ENCODE peak calls at places on chromosomes 3 and 15, in six cellular contexts. One of them, this sample, is unnamed.
A peak's percentile ranks its signal among the peaks of the same experiment; 100 is the strongest.

GRCh38 chr15:60255390-60255789 is 142.4 kb downstream of the ANXA2 start:
- DNase-seq in endothelial cell of umbilical vein: peak; percentile 52
- DNase-seq in OCI-LY7: no peak
- DNase-seq in A549: peak; percentile 67
- DNase-seq in mesenchymal stem cell: peak; percentile 1
- DNase-seq in HepG2: peak; percentile 68
- DNase-seq in this sample: peak; percentile 92

GRCh38 chr3:137642831-137643230 is 121.3 kb upstream of the SOX14 start:
- DNase-seq in mesenchymal stem cell: no peak
- DNase-seq in OCI-LY7: no peak
- DNase-seq in HepG2: no peak
- DNase-seq in endothelial cell of umbilical vein: no peak
- DNase-seq in A549: no peak
- DNase-seq in this sample: no peak

GRCh38 chr15:63198315-63198714 is 8.9 kb downstream of the RAB8B start:
- DNase-seq in HepG2: no peak
- DNase-seq in mesenchymal stem cell: peak; percentile 64
- DNase-seq in endothelial cell of umbilical vein: no peak
- DNase-seq in OCI-LY7: no peak
- DNase-seq in A549: no peak
- DNase-seq in this sample: no peak

GRCh38 chr15:37103475-37104071 is 3.2 kb upstream of the MEIS2 start:
- DNase-seq in A549: no peak
- DNase-seq in OCI-LY7: no peak
- DNase-seq in mesenchymal stem cell: peak; percentile 1
- DNase-seq in HepG2: no peak
- DNase-seq in endothelial cell of umbilical vein: no peak
- DNase-seq in this sample: no peak

GRCh38 chr15:44308415-44308814 is 19.9 kb downstream of the GOLM2 start:
- DNase-seq in mesenchymal stem cell: no peak
- DNase-seq in HepG2: no peak
- DNase-seq in A549: no peak
- DNase-seq in OCI-LY7: peak; percentile 60
- DNase-seq in endothelial cell of umbilical vein: no peak
- DNase-seq in this sample: no peak

GRCh38 chr3:139561959-139562676 is 22.6 kb upstream of the RBP1 start:
- DNase-seq in A549: peak; percentile 29
- DNase-seq in OCI-LY7: peak; percentile 21
- DNase-seq in endothelial cell of umbilical vein: peak; percentile 37
- DNase-seq in mesenchymal stem cell: peak; percentile 18
- DNase-seq in HepG2: peak; percentile 47
- DNase-seq in this sample: peak; percentile 45

GRCh38 chr3:12004741-12005513 is 739 bp downstream of the SYN2 start:
- DNase-seq in endothelial cell of umbilical vein: no peak
- DNase-seq in OCI-LY7: no peak
- DNase-seq in A549: no peak
- DNase-seq in HepG2: no peak
- DNase-seq in mesenchymal stem cell: no peak
- DNase-seq in this sample: no peak

GRCh38 chr3:40465111-40465407 is 7.9 kb downstream of the RPL14 start:
- DNase-seq in HepG2: no peak
- DNase-seq in A549: no peak
- DNase-seq in OCI-LY7: no peak
- DNase-seq in mesenchymal stem cell: no peak
- DNase-seq in endothelial cell of umbilical vein: no peak
- DNase-seq in this sample: no peak

GRCh38 chr15:63408514-63408913 is 26.9 kb upstream of the CA12 start:
- DNase-seq in mesenchymal stem cell: no peak
- DNase-seq in HepG2: no peak
- DNase-seq in OCI-LY7: no peak
- DNase-seq in A549: no peak
- DNase-seq in endothelial cell of umbilical vein: peak; percentile 65
- DNase-seq in this sample: no peak

GRCh38 chr15:40095381-40096093 is 13.1 kb downstream of the BMF start:
- DNase-seq in endothelial cell of umbilical vein: peak; percentile 35
- DNase-seq in HepG2: no peak
- DNase-seq in mesenchymal stem cell: no peak
- DNase-seq in OCI-LY7: no peak
- DNase-seq in A549: no peak
- DNase-seq in this sample: no peak

GRCh38 chr15:99252326-99252725 is 1.0 kb downstream of the LRRC28 start:
- DNase-seq in HepG2: no peak
- DNase-seq in endothelial cell of umbilical vein: no peak
- DNase-seq in OCI-LY7: peak; percentile 51
- DNase-seq in A549: no peak
- DNase-seq in mesenchymal stem cell: no peak
- DNase-seq in this sample: no peak

GRCh38 chr15:67928666-67929065 is 88.8 kb upstream of the RNU6-1 start:
- DNase-seq in mesenchymal stem cell: no peak
- DNase-seq in HepG2: no peak
- DNase-seq in OCI-LY7: no peak
- DNase-seq in endothelial cell of umbilical vein: no peak
- DNase-seq in A549: no peak
- DNase-seq in this sample: no peak

GRCh38 chr15:67930720-67931119 is 90.9 kb upstream of the RNU6-1 start:
- DNase-seq in OCI-LY7: no peak
- DNase-seq in HepG2: no peak
- DNase-seq in A549: no peak
- DNase-seq in mesenchymal stem cell: no peak
- DNase-seq in endothelial cell of umbilical vein: no peak
- DNase-seq in this sample: no peak

GRCh38 chr15:67925182-67925581 is 85.3 kb upstream of the RNU6-1 start:
- DNase-seq in endothelial cell of umbilical vein: no peak
- DNase-seq in OCI-LY7: no peak
- DNase-seq in HepG2: no peak
- DNase-seq in mesenchymal stem cell: no peak
- DNase-seq in A549: no peak
- DNase-seq in this sample: no peak

GRCh38 chr15:67924359-67924974 is 84.6 kb upstream of the RNU6-1 start:
- DNase-seq in OCI-LY7: no peak
- DNase-seq in endothelial cell of umbilical vein: no peak
- DNase-seq in A549: no peak
- DNase-seq in mesenchymal stem cell: no peak
- DNase-seq in HepG2: no peak
- DNase-seq in this sample: no peak

DNA sequence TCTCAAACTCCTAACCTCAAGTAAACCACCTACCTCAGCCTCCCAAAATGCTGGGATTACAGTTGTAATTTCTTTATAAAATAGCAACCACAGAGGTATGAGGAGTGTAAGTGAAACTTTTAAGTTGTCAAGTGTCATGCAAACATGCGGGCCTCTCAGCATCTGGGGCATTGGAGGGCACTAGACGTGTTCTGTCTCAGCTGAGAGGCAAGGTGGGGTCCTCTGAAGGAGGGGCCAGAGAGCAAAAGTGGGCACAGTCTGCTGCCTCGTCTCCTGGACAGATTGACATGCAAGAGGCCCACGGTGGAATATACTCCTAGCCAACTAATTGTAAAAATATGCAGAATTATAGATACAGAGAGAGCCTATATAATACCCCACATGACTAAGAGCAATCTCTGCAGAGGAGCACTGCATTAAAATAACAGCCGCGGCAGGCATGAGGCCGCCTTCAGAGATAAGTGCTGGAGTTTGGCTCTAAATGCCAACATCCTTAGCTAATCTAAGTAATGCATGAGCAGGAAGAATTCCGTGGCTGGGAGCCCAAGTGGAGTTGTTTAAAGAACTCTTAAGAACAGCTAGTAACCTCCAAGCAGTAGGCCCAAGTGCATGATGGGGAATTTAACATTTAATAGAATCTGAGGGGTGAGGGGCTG is 87.8 kb upstream of the RNU6-1 start:
- DNase-seq in A549: peak; percentile 51
- DNase-seq in HepG2: no peak
- DNase-seq in endothelial cell of umbilical vein: no peak
- DNase-seq in OCI-LY7: no peak
- DNase-seq in mesenchymal stem cell: peak; percentile 89
- DNase-seq in this sample: no peak
- H3K27ac ChIP-seq in A549: peak overlapping the region; percentile 52
- H3K27ac ChIP-seq in HepG2: no peak overlapping the region
- H3K27ac ChIP-seq in endothelial cell of umbilical vein: no peak overlapping the region
- H3K27ac ChIP-seq in OCI-LY7: no peak overlapping the region
- H3K27ac ChIP-seq in mesenchymal stem cell: peak overlapping the region; percentile 77
- H3K27ac ChIP-seq in this sample: no peak overlapping the region

GRCh38 chr3:89947357-89947954 is 840.0 kb downstream of the EPHA3 start:
- DNase-seq in HepG2: no peak
- DNase-seq in endothelial cell of umbilical vein: no peak
- DNase-seq in mesenchymal stem cell: no peak
- DNase-seq in OCI-LY7: no peak
- DNase-seq in A549: no peak
- DNase-seq in this sample: no peak
- H3K4me2 ChIP-seq in HepG2: no peak overlapping the region
- H3K4me2 ChIP-seq in endothelial cell of umbilical vein: no peak overlapping the region
- H3K4me2 ChIP-seq in mesenchymal stem cell: no peak overlapping the region
- H3K4me2 ChIP-seq in OCI-LY7: no peak overlapping the region
- H3K4me2 ChIP-seq in A549: no peak overlapping the region
- H3K4me2 ChIP-seq in this sample: no peak overlapping the region

DNA sequence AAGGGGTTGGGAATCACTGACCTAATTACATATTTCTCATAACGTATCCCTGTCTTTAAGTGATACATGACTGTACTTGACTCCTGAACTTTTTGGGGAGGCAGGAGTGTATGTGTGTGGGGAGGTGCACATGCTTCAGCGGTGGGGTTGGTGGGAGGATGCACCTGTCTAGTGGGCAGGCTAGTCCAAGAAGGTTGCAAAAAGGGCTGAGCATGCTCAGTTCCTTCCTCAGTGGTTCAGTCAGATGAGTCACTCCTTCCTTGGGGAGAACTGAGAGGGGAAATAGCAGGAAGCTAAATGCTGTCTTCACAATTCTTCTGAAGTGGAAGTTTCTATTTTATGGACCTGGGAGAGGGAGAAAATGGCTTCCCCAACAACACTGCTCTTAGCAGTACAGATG is 24.6 kb upstream of the AP4E1 start:
- DNase-seq in mesenchymal stem cell: peak; percentile 64
- DNase-seq in HepG2: no peak
- DNase-seq in endothelial cell of umbilical vein: peak; percentile 71
- DNase-seq in A549: peak; percentile 52
- DNase-seq in OCI-LY7: peak; percentile 13
- DNase-seq in this sample: peak; percentile 74
- H3K27ac ChIP-seq in mesenchymal stem cell: peak overlapping the region; percentile 99
- H3K27ac ChIP-seq in HepG2: no peak overlapping the region
- H3K27ac ChIP-seq in endothelial cell of umbilical vein: peak overlapping the region; percentile 68
- H3K27ac ChIP-seq in A549: peak overlapping the region; percentile 87
- H3K27ac ChIP-seq in OCI-LY7: no peak overlapping the region
- H3K27ac ChIP-seq in this sample: peak overlapping the region; percentile 97

DNA sequence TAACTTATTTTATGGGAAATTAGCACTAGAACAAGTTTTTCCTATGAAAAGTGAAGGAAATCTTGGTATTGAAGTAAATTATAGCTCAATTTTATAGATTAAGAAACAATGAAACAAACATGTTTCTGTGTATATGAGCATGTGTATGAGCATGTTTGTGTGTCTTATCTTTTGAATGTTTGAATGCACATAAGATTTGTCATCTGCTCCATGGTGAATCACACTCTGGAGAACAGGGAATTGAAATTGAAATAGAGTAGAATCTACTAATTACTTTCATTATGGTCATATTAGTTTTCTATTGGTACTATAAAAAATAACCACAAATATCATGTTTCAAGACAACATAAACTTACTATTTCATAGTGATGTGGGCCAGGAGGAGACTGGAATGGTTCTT is 646.6 kb downstream of the OTOL1 start:
- DNase-seq in HepG2: no peak
- DNase-seq in A549: no peak
- DNase-seq in endothelial cell of umbilical vein: no peak
- DNase-seq in OCI-LY7: no peak
- DNase-seq in mesenchymal stem cell: no peak
- DNase-seq in this sample: peak; percentile 6
- H3K4me2 ChIP-seq in HepG2: no peak overlapping the region
- H3K4me2 ChIP-seq in A549: no peak overlapping the region
- H3K4me2 ChIP-seq in endothelial cell of umbilical vein: no peak overlapping the region
- H3K4me2 ChIP-seq in OCI-LY7: no peak overlapping the region
- H3K4me2 ChIP-seq in mesenchymal stem cell: no peak overlapping the region
- H3K4me2 ChIP-seq in this sample: no peak overlapping the region

GRCh38 chr3:107271787-107272387 is 105.4 kb upstream of the CCDC54 start:
- DNase-seq in endothelial cell of umbilical vein: peak; percentile 36
- DNase-seq in A549: peak; percentile 41
- DNase-seq in mesenchymal stem cell: peak; percentile 60
- DNase-seq in HepG2: peak; percentile 18
- DNase-seq in OCI-LY7: peak; percentile 66
- DNase-seq in this sample: peak; percentile 35

GRCh38 chr3:107268461-107268860 is 108.8 kb upstream of the CCDC54 start:
- DNase-seq in endothelial cell of umbilical vein: no peak
- DNase-seq in HepG2: no peak
- DNase-seq in mesenchymal stem cell: no peak
- DNase-seq in OCI-LY7: no peak
- DNase-seq in A549: no peak
- DNase-seq in this sample: no peak

GRCh38 chr3:107272885-107273284 is 104.4 kb upstream of the CCDC54 start:
- DNase-seq in endothelial cell of umbilical vein: no peak
- DNase-seq in A549: no peak
- DNase-seq in mesenchymal stem cell: no peak
- DNase-seq in OCI-LY7: peak; percentile 18
- DNase-seq in HepG2: no peak
- DNase-seq in this sample: no peak

GRCh38 chr3:107269081-107269480 is 108.2 kb upstream of the CCDC54 start:
- DNase-seq in endothelial cell of umbilical vein: no peak
- DNase-seq in HepG2: no peak
- DNase-seq in A549: no peak
- DNase-seq in mesenchymal stem cell: no peak
- DNase-seq in OCI-LY7: no peak
- DNase-seq in this sample: no peak

DNA sequence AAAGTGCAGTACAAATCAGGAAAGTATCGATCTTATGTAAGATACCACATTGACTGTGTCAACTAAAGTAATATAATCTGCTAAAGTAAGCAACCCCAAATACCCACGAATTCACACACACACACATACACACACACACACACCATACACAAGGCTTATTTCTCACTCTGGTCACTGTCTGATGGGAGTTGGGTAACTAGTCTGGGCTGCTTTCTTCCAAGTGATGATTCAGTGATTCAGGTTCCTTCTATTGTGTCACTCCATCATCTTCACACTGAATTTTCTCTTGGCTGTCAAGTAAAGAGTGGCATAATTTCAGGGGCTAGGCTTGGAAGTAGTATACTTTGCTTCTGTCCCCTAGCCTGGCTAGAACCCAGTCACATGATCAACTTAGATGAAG is 104.8 kb upstream of the CCDC54 start:
- DNase-seq in A549: no peak
- DNase-seq in OCI-LY7: no peak
- DNase-seq in mesenchymal stem cell: no peak
- DNase-seq in HepG2: no peak
- DNase-seq in endothelial cell of umbilical vein: no peak
- DNase-seq in this sample: peak; percentile 24
- H3K27ac ChIP-seq in A549: no peak overlapping the region
- H3K27ac ChIP-seq in OCI-LY7: no peak overlapping the region
- H3K27ac ChIP-seq in mesenchymal stem cell: no peak overlapping the region
- H3K27ac ChIP-seq in HepG2: no peak overlapping the region
- H3K27ac ChIP-seq in endothelial cell of umbilical vein: no peak overlapping the region
- H3K27ac ChIP-seq in this sample: no peak overlapping the region

This sample was measured in mammary epithelial cell.